ENCODE peak calls at places on chromosomes 13 and 19, in four cellular contexts. One of them, this sample, is unnamed.
A peak's percentile ranks its signal among the peaks of the same experiment; 100 is the strongest.

GRCh38 chr19:246551-246950 is 44.7 kb downstream of the PLPP2 start:
- DNase-seq in HL-60: no peak
- DNase-seq in K562: no peak
- DNase-seq in GM12878: no peak
- DNase-seq in this sample: no peak

GRCh38 chr19:2969104-2969504 is 8.3 kb upstream of the TLE6 start:
- DNase-seq in K562: no peak
- DNase-seq in GM12878: no peak
- DNase-seq in HL-60: no peak
- DNase-seq in this sample: no peak

GRCh38 chr19:36775768-36776167 is 3.2 kb upstream of the ZNF850 start:
- DNase-seq in GM12878: no peak
- DNase-seq in K562: no peak
- DNase-seq in HL-60: no peak
- DNase-seq in this sample: no peak

GRCh38 chr13:31044658-31045620 is 112.5 kb downstream of the TEX26 start:
- DNase-seq in HL-60: no peak
- DNase-seq in K562: no peak
- DNase-seq in GM12878: peak; percentile 21
- DNase-seq in this sample: no peak

GRCh38 chr19:16970821-16971220 is 55.8 kb downstream of the CPAMD8 start:
- DNase-seq in HL-60: no peak
- DNase-seq in K562: no peak
- DNase-seq in GM12878: no peak
- DNase-seq in this sample: no peak

GRCh38 chr13:69951412-69951811 is 156.2 kb upstream of the ATXN8OS start:
- DNase-seq in K562: no peak
- DNase-seq in HL-60: no peak
- DNase-seq in GM12878: no peak
- DNase-seq in this sample: no peak

GRCh38 chr19:7705387-7706187 is 3.7 kb upstream of the FCER2 start:
- DNase-seq in HL-60: peak; percentile 90
- DNase-seq in GM12878: peak; percentile 91
- DNase-seq in K562: no peak
- DNase-seq in this sample: peak; percentile 57

GRCh38 chr13:41568990-41569387 is 111.6 kb downstream of the RGCC start:
- DNase-seq in GM12878: no peak
- DNase-seq in K562: no peak
- DNase-seq in HL-60: no peak
- DNase-seq in this sample: no peak

GRCh38 chr19:18280247-18281081 is 958 bp downstream of the JUND start:
- DNase-seq in GM12878: no peak
- DNase-seq in HL-60: peak; percentile 70
- DNase-seq in K562: peak; percentile 85
- DNase-seq in this sample: no peak

GRCh38 chr13:95258098-95258497 is 43.2 kb downstream of the ABCC4 start:
- DNase-seq in K562: no peak
- DNase-seq in GM12878: no peak
- DNase-seq in HL-60: no peak
- DNase-seq in this sample: no peak

GRCh38 chr13:99506632-99507031 is 5.4 kb downstream of the TM9SF2 start:
- DNase-seq in HL-60: peak; percentile 84
- DNase-seq in GM12878: no peak
- DNase-seq in K562: no peak
- DNase-seq in this sample: no peak

GRCh38 chr13:51291341-51291740 is 48.1 kb upstream of the SERPINE3 start:
- DNase-seq in HL-60: no peak
- DNase-seq in GM12878: no peak
- DNase-seq in K562: no peak
- DNase-seq in this sample: no peak

GRCh38 chr13:29948791-29949190 is 98.4 kb upstream of the UBL3 start:
- DNase-seq in HL-60: no peak
- DNase-seq in GM12878: no peak
- DNase-seq in K562: no peak
- DNase-seq in this sample: no peak

GRCh38 chr19:34189917-34190425 is 17.7 kb downstream of the LSM14A start:
- DNase-seq in K562: no peak
- DNase-seq in HL-60: no peak
- DNase-seq in GM12878: no peak
- DNase-seq in this sample: no peak

GRCh38 chr13:50485979-50486935 is 357.2 kb downstream of the DLEU7 start:
- DNase-seq in K562: no peak
- DNase-seq in GM12878: no peak
- DNase-seq in HL-60: no peak
- DNase-seq in this sample: no peak

GRCh38 chr13:60267498-60268202 is 103.9 kb upstream of the DIAPH3 start:
- DNase-seq in HL-60: no peak
- DNase-seq in GM12878: no peak
- DNase-seq in K562: peak; percentile 23
- DNase-seq in this sample: no peak

DNA sequence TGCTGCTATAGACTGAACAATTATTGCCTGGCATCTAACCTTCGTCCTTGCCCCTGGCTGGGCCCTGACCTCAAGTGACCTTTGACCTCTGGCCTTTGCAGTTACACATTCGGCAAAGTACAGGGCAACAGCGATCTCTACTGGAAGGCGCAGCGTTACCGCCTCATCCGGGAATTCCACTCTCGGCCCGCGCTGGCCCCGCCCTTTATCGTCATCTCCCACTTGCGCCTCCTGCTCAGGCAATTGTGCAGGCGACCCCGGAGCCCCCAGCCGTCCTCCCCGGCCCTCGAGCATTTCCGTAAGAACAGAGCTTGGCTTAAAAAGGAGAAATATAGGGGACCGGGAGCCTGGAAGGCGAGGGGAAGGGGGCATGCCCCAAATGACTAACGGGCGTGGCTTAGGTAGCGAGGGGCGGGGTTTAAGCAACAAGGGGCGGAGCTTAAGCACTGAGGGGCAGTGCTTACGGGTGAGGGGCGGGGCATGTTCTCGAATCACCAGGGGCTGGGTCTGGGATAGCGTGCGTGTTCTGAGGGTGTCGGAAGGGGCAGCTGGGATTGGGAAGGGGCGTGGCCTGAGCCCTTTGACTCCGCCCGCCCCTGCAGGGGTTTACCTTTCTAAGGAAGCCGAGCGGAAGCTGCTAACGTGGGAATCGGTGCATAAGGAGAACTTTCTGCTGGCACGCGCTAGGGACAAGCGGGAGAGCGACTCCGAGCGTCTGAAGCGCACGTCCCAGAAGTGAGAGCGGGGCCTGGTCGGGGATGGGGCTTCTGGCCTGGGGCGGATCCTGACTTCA is 52.7 kb downstream of the TRPM4 start:
- DNase-seq in GM12878: no peak
- DNase-seq in K562: peak; percentile 93
- DNase-seq in HL-60: no peak
- DNase-seq in this sample: no peak
- TF ChIP-seq POLR2AphosphoS5 in GM12878: no peak
- TF ChIP-seq POLR2AphosphoS5 in K562: no peak
- TF ChIP-seq POLR2AphosphoS5 in HL-60: no peak
- TF ChIP-seq POLR2AphosphoS5 in this sample: no peak

GRCh38 chr13:40153516-40153915 is 498.1 kb downstream of the COG6 start:
- DNase-seq in K562: no peak
- DNase-seq in GM12878: no peak
- DNase-seq in HL-60: no peak
- DNase-seq in this sample: no peak
- TF ChIP-seq SPI1 in K562: no peak
- TF ChIP-seq SPI1 in GM12878: no peak
- TF ChIP-seq SPI1 in HL-60: no peak
- TF ChIP-seq SPI1 in this sample: no peak

DNA sequence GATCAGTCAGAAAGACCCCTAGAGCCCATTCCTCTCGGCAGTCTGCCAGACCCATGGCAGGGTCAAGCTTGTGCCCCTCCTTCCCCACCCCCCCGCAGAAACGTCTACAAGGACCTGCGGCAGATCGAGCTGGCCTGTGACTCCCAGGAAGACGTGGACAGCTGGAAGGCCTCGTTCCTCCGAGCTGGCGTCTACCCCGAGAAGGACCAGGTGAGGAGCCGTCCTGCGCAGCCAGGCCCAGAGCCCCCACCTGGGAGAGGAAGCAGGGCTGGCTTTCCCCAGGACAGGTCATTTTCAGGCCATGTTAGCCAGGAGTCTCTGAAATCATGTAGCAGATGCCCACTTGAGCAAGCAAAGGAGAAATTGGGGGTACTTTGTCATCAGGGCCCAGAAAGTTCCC is 12.3 kb downstream of the TMED1 start:
- DNase-seq in HL-60: no peak
- DNase-seq in GM12878: no peak
- DNase-seq in K562: no peak
- DNase-seq in this sample: no peak
- TF ChIP-seq POLR2AphosphoS5 in HL-60: no peak
- TF ChIP-seq POLR2AphosphoS5 in GM12878: no peak
- TF ChIP-seq POLR2AphosphoS5 in K562: no peak
- TF ChIP-seq POLR2AphosphoS5 in this sample: no peak

GRCh38 chr13:113141591-113141950 is 16.9 kb upstream of the PROZ start:
- DNase-seq in GM12878: no peak
- DNase-seq in K562: no peak
- DNase-seq in HL-60: no peak
- DNase-seq in this sample: no peak

GRCh38 chr13:113138792-113139551 is 16.4 kb downstream of the F10 start:
- DNase-seq in GM12878: no peak
- DNase-seq in K562: peak; percentile 44
- DNase-seq in HL-60: peak; percentile 81
- DNase-seq in this sample: no peak

GRCh38 chr13:113140677-113141590 is 17.5 kb upstream of the PROZ start:
- DNase-seq in GM12878: no peak
- DNase-seq in HL-60: no peak
- DNase-seq in K562: no peak
- DNase-seq in this sample: no peak

GRCh38 chr13:113137656-113138292 is 15.2 kb downstream of the F10 start:
- DNase-seq in HL-60: no peak
- DNase-seq in K562: no peak
- DNase-seq in GM12878: no peak
- DNase-seq in this sample: no peak

DNA sequence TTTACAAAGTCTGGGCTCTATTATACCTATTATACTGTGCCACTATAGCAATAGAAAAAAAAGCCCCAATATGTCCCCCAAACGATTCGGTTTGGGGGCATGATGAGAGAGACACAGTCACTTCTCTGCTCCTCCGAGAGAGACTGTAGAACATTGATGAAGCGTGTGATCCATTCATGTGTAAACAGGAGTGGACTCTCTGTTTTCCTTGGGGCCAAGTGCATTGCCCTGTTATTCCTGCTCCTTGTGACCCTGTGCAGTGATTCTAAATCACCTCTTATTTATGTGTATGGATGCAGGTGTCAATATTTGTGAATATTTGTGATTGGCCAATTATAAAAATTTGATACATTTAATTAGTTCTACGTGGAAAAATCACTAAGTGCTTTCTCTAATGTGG is 17.0 kb downstream of the F10 start:
- DNase-seq in K562: no peak
- DNase-seq in HL-60: no peak
- DNase-seq in GM12878: no peak
- DNase-seq in this sample: no peak
- TF ChIP-seq SPI1 in K562: no peak
- TF ChIP-seq SPI1 in HL-60: no peak
- TF ChIP-seq SPI1 in GM12878: no peak
- TF ChIP-seq SPI1 in this sample: no peak

GRCh38 chr13:97228850-97229521 is 6.9 kb downstream of the MBNL2 start:
- DNase-seq in HL-60: no peak
- DNase-seq in K562: no peak
- DNase-seq in GM12878: no peak
- DNase-seq in this sample: no peak

GRCh38 chr13:97225533-97225932 is 3.4 kb downstream of the MBNL2 start:
- DNase-seq in K562: no peak
- DNase-seq in GM12878: no peak
- DNase-seq in HL-60: no peak
- DNase-seq in this sample: no peak

GRCh38 chr13:97226013-97226412 is 3.9 kb downstream of the MBNL2 start:
- DNase-seq in GM12878: no peak
- DNase-seq in HL-60: no peak
- DNase-seq in K562: no peak
- DNase-seq in this sample: no peak

GRCh38 chr13:97224544-97225324 is 2.6 kb downstream of the MBNL2 start:
- DNase-seq in GM12878: no peak
- DNase-seq in HL-60: no peak
- DNase-seq in K562: no peak
- DNase-seq in this sample: no peak

GRCh38 chr13:97226788-97227627 is 4.9 kb downstream of the MBNL2 start:
- DNase-seq in HL-60: no peak
- DNase-seq in GM12878: no peak
- DNase-seq in K562: peak; percentile 62
- DNase-seq in this sample: peak; percentile 17
- TF ChIP-seq POLR2AphosphoS5 in HL-60: no peak
- TF ChIP-seq POLR2AphosphoS5 in GM12878: no peak
- TF ChIP-seq POLR2AphosphoS5 in K562: no peak
- TF ChIP-seq POLR2AphosphoS5 in this sample: no peak

DNA sequence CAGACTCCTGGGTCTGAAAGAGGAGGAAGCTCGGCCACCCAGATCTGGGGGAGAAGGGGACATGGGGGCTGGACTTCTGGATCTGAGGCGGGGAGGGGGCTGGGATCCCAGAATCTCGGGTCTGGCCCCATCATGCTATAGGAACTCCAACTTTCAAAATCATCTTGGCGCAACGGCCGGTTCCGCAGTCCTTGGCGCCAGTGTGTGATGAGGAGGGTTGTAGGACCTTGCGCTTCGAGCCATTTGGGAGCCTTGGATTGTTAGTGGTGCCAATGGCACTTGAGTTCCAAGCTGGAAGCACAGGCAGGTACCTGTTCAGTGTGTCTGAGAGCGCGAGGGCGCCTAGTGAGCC is 324 bp downstream of the RUVBL2 start:
- DNase-seq in K562: no peak
- DNase-seq in HL-60: no peak
- DNase-seq in GM12878: no peak
- DNase-seq in this sample: no peak
- TF ChIP-seq SPI1 in K562: no peak
- TF ChIP-seq SPI1 in HL-60: no peak
- TF ChIP-seq SPI1 in GM12878: no peak
- TF ChIP-seq SPI1 in this sample: no peak

GRCh38 chr19:10718205-10719196 is 622 bp downstream of the DNM2 start:
- DNase-seq in GM12878: no peak
- DNase-seq in K562: peak; percentile 50
- DNase-seq in HL-60: peak; percentile 40
- DNase-seq in this sample: peak; percentile 47
- TF ChIP-seq POLR2AphosphoS5 in GM12878: peak; percentile 20
- TF ChIP-seq POLR2AphosphoS5 in K562: peak; percentile 7
- TF ChIP-seq POLR2AphosphoS5 in HL-60: no peak
- TF ChIP-seq POLR2AphosphoS5 in this sample: no peak